ENCODE peak calls at places on chromosomes 2 and 18, in five cellular contexts. O is stimulated activated CD8-positive, alpha-beta memory T cell treated with anti-CD3 and anti-CD28 coated beads, Interleukin-15, amount 100 ng/mL, for 4 hours; N is HFF-Myc; R is NCI-H1105; P is M059J. X is an unnamed sample.

GRCh38 chr2:226742346-226742745 is 57.3 kb downstream of the IRS1 start:
- DNase-seq in O (no peak), N (no peak), R (no peak), P (no peak), X (no peak)

GRCh38 chr2:37664190-37664751 is 7.2 kb downstream of the CDC42EP3 start:
- DNase-seq in O (no peak), N (no peak), R (no peak), P (no peak), X (no peak)

GRCh38 chr2:17101091-17101490 is 417.1 kb downstream of the RAD51AP2 start:
- DNase-seq in O (no peak), N (no peak), R (no peak), P (no peak), X (no peak)

GRCh38 chr2:119579457-119580295 is 35.4 kb downstream of the CFAP221 start:
- DNase-seq in O (no peak), N (no peak), R (no peak), P (no peak), X (no peak)

GRCh38 chr2:166539340-166540162 is 45.5 kb upstream of the SCN7A start:
- DNase-seq in O (no peak), N (peak), R (peak), P (peak), X (peak)

GRCh38 chr18:28963481-28963880 is 786.6 kb upstream of the CDH2 start:
- DNase-seq in O (no peak), N (peak), R (no peak), P (no peak), X (peak)

GRCh38 chr2:168757223-168757622 is 45.2 kb upstream of the NOSTRIN start:
- DNase-seq in O (no peak), N (no peak), R (no peak), P (no peak), X (no peak)

GRCh38 chr2:10993001-10993481 is 81.3 kb downstream of the KCNF1 start:
- DNase-seq in O (no peak), N (no peak), R (no peak), P (peak), X (peak)

GRCh38 chr2:36781907-36782635 is 85.6 kb downstream of the VIT start:
- DNase-seq in O (no peak), N (no peak), R (no peak), P (no peak), X (no peak)

GRCh38 chr2:15967415-15968279 is 27.3 kb downstream of the MYCN start:
- DNase-seq in O (no peak), N (no peak), R (no peak), P (no peak), X (no peak)

GRCh38 chr2:157809212-157809611 is 66.9 kb downstream of the ACVR1 start:
- DNase-seq in O (no peak), N (no peak), R (no peak), P (peak), X (peak)

GRCh38 chr2:56102866-56103265 is 80.9 kb upstream of the CCDC85A start:
- DNase-seq in O (no peak), N (no peak), R (no peak), P (peak), X (peak)

GRCh38 chr2:53448591-53448990 is 319.0 kb upstream of the CHAC2 start:
- DNase-seq in O (no peak), N (no peak), R (no peak), P (no peak), X (peak)

X was measured in GM03348.